ENCODE peak calls at places on chromosomes 16 and 17, in eight cellular contexts. K is NCI-H774; R is NCI-H1436; T is RPMI7951; O is astrocyte of the spinal cord; Q is activated T-helper 1 cell treated with anti-CD3 and anti-CD28 coated beads, Interleukin-12 subunit alpha, Interleukin-12 subunit beta, Interleukin-2, Interleukin-4 antibody, amounts not matched to agents 30 ng/mL and 10 ng/mL and 1 ng/mL, durations not matched to agents 14 hours and 24 hours and 36 hours; V is Right ventricle myocardium superior; F is anterior cingulate cortex. G is an unnamed sample.
A peak's percentile ranks its signal among the peaks of the same experiment; 100 is the strongest.

GRCh38 chr16:78324649-78325274 is 225.3 kb downstream of the WWOX start:
- DNase-seq in K (no peak), R (no peak), T (no peak), O (no peak), Q (no peak), V (no peak), F (no peak), G (no peak)

GRCh38 chr16:79612207-79612606 is 11.7 kb upstream of the MAF start:
- DNase-seq in K (no peak), R (no peak), T (peak; percentile 68), O (peak; percentile 38), Q (no peak), V (no peak), F (no peak), G (no peak)

GRCh38 chr17:4968166-4968915 is 724 bp upstream of the SPAG7 start:
- DNase-seq in K (no peak), R (no peak), T (no peak), O (no peak), Q (no peak), V (no peak), F (no peak), G (no peak)

GRCh38 chr16:57627184-57627871 is 1.1 kb upstream of the ADGRG1 start:
- DNase-seq in K (no peak), R (no peak), T (peak; percentile 93), O (peak; percentile 89), Q (no peak), V (peak; percentile 29), F (no peak), G (no peak)

GRCh38 chr16:88938933-88939813 is 37.8 kb downstream of the CBFA2T3 start:
- DNase-seq in K (no peak), R (no peak), T (no peak), O (no peak), Q (no peak), V (peak; percentile 75), F (no peak), G (no peak)

GRCh38 chr17:21301593-21302550 is 17.4 kb downstream of the MAP2K3 start:
- DNase-seq in K (no peak), R (no peak), T (no peak), O (no peak), Q (no peak), V (peak; percentile 52), F (no peak), G (no peak)

GRCh38 chr16:12296406-12296805 is 319.9 kb downstream of the SNX29 start:
- DNase-seq in K (no peak), R (no peak), T (no peak), O (no peak), Q (no peak), V (no peak), F (no peak), G (no peak)

GRCh38 chr17:82449883-82450356 is 632 bp downstream of the CYBC1 start:
- DNase-seq in K (no peak), R (no peak), T (no peak), O (no peak), Q (no peak), V (peak; percentile 43), F (no peak), G (no peak)

GRCh38 chr17:30422171-30422570 is 43.4 kb downstream of the CPD start:
- DNase-seq in K (no peak), R (no peak), T (no peak), O (no peak), Q (no peak), V (no peak), F (no peak), G (no peak)

GRCh38 chr16:86048882-86049585 is 150.1 kb downstream of the IRF8 start:
- DNase-seq in K (no peak), R (no peak), T (no peak), O (no peak), Q (no peak), V (no peak), F (no peak), G (no peak)

GRCh38 chr17:74125160-74125559 is 78.3 kb upstream of the RPL38 start:
- DNase-seq in K (peak; percentile 85), R (no peak), T (no peak), O (no peak), Q (no peak), V (no peak), F (no peak), G (no peak)

GRCh38 chr17:54537656-54538055 is 363.0 kb upstream of the TOM1L1 start:
- DNase-seq in K (no peak), R (no peak), T (no peak), O (no peak), Q (no peak), V (no peak), F (no peak), G (no peak)

GRCh38 chr17:68589086-68589485 is 12.1 kb downstream of the FAM20A start:
- DNase-seq in K (no peak), R (no peak), T (no peak), O (no peak), Q (no peak), V (no peak), F (no peak), G (no peak)

GRCh38 chr17:77323413-77324171 is 182.8 kb downstream of the SEC14L1 start:
- DNase-seq in K (no peak), R (no peak), T (peak; percentile 81), O (peak; percentile 57), Q (no peak), V (no peak), F (no peak), G (no peak)

GRCh38 chr16:81611721-81612120 is 167.1 kb downstream of the CMIP start:
- DNase-seq in K (no peak), R (no peak), T (no peak), O (no peak), Q (no peak), V (no peak), F (no peak), G (no peak)

GRCh38 chr17:42708588-42708987 is 26.3 kb downstream of the CNTNAP1 start:
- DNase-seq in K (no peak), R (no peak), T (no peak), O (no peak), Q (no peak), V (no peak), F (no peak), G (no peak)

G was measured in T-helper 17 cell.